ENCODE peak calls at places on chromosome 18, in ten cellular contexts. U, R, A, E, T, K, G, C, I and Y are unnamed samples.
A peak's percentile ranks its signal among the peaks of the same experiment; 100 is the strongest.

GRCh38 chr18:71442830-71443229 is 1101.3 kb downstream of the CBLN2 start:
- ATAC-seq in U (no peak), R (no peak), A (no peak), E (no peak), T (no peak), K (no peak), G (peak; percentile 65), C (no peak), I (no peak), Y (no peak)

GRCh38 chr18:22339913-22340312 is 77.8 kb downstream of the CTAGE1 start:
- ATAC-seq in U (no peak), R (no peak), A (no peak), E (no peak), T (no peak), K (no peak), G (no peak), C (no peak), I (no peak), Y (no peak)

GRCh38 chr18:56445422-56445821 is 193.0 kb downstream of the TXNL1 start:
- ATAC-seq in U (no peak), R (no peak), A (no peak), E (no peak), T (no peak), K (no peak), G (no peak), C (no peak), I (peak; percentile 21), Y (no peak)

GRCh38 chr18:23523429-23524212 is 20.3 kb downstream of the RMC1 start:
- ATAC-seq in U (no peak), R (peak; percentile 6), A (no peak), E (no peak), T (no peak), K (no peak), G (peak; percentile 83), C (no peak), I (peak; percentile 80), Y (no peak)

GRCh38 chr18:38496222-38496810 is 930.7 kb upstream of the CELF4 start:
- ATAC-seq in U (no peak), R (no peak), A (no peak), E (no peak), T (no peak), K (no peak), G (no peak), C (no peak), I (no peak), Y (no peak)

GRCh38 chr18:26579941-26580618 is 31.7 kb upstream of the KCTD1 start:
- ATAC-seq in U (no peak), R (no peak), A (peak; percentile 76), E (no peak), T (no peak), K (no peak), G (peak; percentile 89), C (peak; percentile 35), I (peak; percentile 96), Y (no peak)

GRCh38 chr18:35619468-35619867 is 37.9 kb downstream of the GALNT1 start:
- ATAC-seq in U (peak; percentile 84), R (no peak), A (peak; percentile 14), E (peak; percentile 24), T (no peak), K (peak; percentile 87), G (no peak), C (no peak), I (peak; percentile 40), Y (peak; percentile 68)

GRCh38 chr18:5543036-5543671 is 643 bp downstream of the EPB41L3 start:
- ATAC-seq in U (no peak), R (peak; percentile 35), A (peak; percentile 70), E (peak; percentile 44), T (no peak), K (peak; percentile 47), G (peak; percentile 27), C (peak; percentile 62), I (peak; percentile 48), Y (peak; percentile 43)

GRCh38 chr18:55265916-55266488 is 306.7 kb upstream of the CCDC68 start:
- ATAC-seq in U (no peak), R (no peak), A (peak; percentile 42), E (peak; percentile 31), T (no peak), K (no peak), G (peak; percentile 59), C (no peak), I (no peak), Y (no peak)

GRCh38 chr18:61541673-61542072 is 208.4 kb downstream of the CDH20 start:
- ATAC-seq in U (no peak), R (no peak), A (no peak), E (no peak), T (no peak), K (no peak), G (no peak), C (no peak), I (no peak), Y (no peak)

GRCh38 chr18:26717123-26717522 is 148.4 kb downstream of the AQP4 start:
- ATAC-seq in U (no peak), R (no peak), A (no peak), E (peak; percentile 89), T (no peak), K (no peak), G (no peak), C (no peak), I (no peak), Y (no peak)

GRCh38 chr18:56321470-56321869 is 316.9 kb downstream of the TXNL1 start:
- ATAC-seq in U (peak; percentile 78), R (no peak), A (no peak), E (no peak), T (no peak), K (peak; percentile 88), G (no peak), C (no peak), I (peak; percentile 51), Y (no peak)

GRCh38 chr18:48842259-48843061 is 108.3 kb downstream of the SMAD7 start:
- ATAC-seq in U (peak; percentile 52), R (no peak), A (peak; percentile 84), E (peak; percentile 41), T (peak; percentile 46), K (peak; percentile 85), G (no peak), C (peak; percentile 76), I (peak; percentile 41), Y (peak; percentile 49)

GRCh38 chr18:48843596-48843995 is 107.2 kb downstream of the SMAD7 start:
- ATAC-seq in U (no peak), R (no peak), A (no peak), E (no peak), T (no peak), K (no peak), G (no peak), C (no peak), I (no peak), Y (no peak)

GRCh38 chr18:48844271-48844670 is 106.5 kb downstream of the SMAD7 start:
- ATAC-seq in U (no peak), R (no peak), A (no peak), E (no peak), T (no peak), K (no peak), G (no peak), C (no peak), I (no peak), Y (no peak)

GRCh38 chr18:48841381-48842258 is 109.1 kb downstream of the SMAD7 start:
- ATAC-seq in U (peak; percentile 24), R (peak; percentile 55), A (peak; percentile 35), E (peak; percentile 11), T (no peak), K (peak; percentile 67), G (no peak), C (peak; percentile 19), I (peak; percentile 69), Y (peak; percentile 55)

DNA sequence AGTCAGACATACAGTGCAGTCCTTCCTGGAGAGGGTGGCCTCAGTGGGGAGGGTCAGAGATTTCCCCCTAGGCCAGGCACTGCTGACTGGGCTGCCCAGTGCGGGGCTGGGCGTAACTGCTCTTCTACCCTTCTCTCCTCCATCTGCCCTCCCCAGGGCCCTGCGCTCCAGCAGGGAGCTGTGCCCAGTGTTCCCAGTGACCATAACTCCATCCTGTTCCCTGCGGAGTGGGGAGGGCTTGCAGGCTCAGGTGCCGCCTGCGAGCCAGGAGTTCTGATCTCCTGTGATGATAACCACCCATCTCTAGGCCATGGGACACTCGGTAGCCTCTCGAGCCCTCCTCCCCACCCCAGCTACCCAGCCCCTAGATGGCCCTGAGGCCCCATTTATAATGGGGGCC is 107.6 kb downstream of the SMAD7 start:
- ATAC-seq in U (no peak), R (no peak), A (peak; percentile 10), E (no peak), T (peak; percentile 13), K (peak; percentile 1), G (no peak), C (no peak), I (no peak), Y (no peak)
- H3K4me1 ChIP-seq in U (peaks cover 85% of the 10 kb centered on the region), R (peaks cover 7% of the 10 kb centered on the region), A (peaks cover 6% of the 10 kb centered on the region), E (peaks cover 5% of the 10 kb centered on the region), T (peaks cover 57% of the 10 kb centered on the region), K (peaks cover 28% of the 10 kb centered on the region), G (peaks cover 18% of the 10 kb centered on the region), C (peaks cover 24% of the 10 kb centered on the region), I (peaks cover 67% of the 10 kb centered on the region), Y (peaks cover 13% of the 10 kb centered on the region)

DNA sequence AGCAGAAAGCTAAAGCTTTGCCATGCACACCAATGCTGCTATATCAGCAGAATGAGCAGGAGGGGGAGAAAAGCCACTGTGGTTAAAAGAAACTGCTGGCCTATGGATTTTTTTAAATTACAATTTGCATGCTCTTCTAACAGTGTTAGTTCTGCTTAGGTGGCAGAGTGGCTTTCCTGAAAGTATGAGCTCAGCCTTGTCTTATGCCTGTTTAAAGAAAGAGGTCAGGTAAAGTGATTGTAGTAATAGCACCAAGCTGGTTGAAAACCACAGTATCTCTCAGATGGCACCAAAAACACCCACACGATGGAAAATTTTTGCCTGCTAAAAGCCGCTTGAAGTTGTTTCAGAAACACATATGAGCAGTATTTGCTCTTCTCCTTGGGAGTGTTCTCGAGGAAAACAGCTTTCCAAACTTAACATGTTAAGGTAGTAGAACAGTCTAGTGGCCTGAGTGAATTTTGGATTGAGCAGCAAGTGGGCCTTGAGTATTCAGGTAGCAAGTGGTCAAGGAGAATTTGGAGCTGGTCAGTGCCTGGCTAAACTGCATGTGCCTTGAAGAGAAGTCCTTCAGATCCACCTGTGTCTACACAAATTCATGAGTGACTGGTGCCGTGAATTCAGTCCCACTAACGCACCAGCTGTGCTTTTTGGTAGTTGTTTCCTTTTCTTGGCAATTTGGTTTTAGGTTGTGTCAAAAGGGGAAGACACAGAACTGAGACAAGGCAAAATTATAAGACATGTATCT is 19.6 kb upstream of the NDUFV2 start:
- ATAC-seq in U (no peak), R (no peak), A (peak; percentile 70), E (no peak), T (no peak), K (no peak), G (no peak), C (no peak), I (peak; percentile 75), Y (no peak)
- H3K4me1 ChIP-seq in U (no peaks in the 10 kb centered on the region), R (peaks cover 38% of the 10 kb centered on the region), A (no peaks in the 10 kb centered on the region), E (no peaks in the 10 kb centered on the region), T (no peaks in the 10 kb centered on the region), K (no peaks in the 10 kb centered on the region), G (peaks cover 4% of the 10 kb centered on the region), C (no peaks in the 10 kb centered on the region), I (peaks cover 29% of the 10 kb centered on the region), Y (peaks cover 14% of the 10 kb centered on the region)

GRCh38 chr18:2963048-2963447 is 49.9 kb downstream of the LPIN2 start:
- ATAC-seq in U (no peak), R (no peak), A (no peak), E (no peak), T (no peak), K (no peak), G (no peak), C (no peak), I (no peak), Y (no peak)
- H3K4me1 ChIP-seq in U (peaks cover 64% of the 10 kb centered on the region), R (peaks cover 73% of the 10 kb centered on the region), A (peaks cover 4% of the 10 kb centered on the region), E (peaks cover 10% of the 10 kb centered on the region), T (peaks cover 33% of the 10 kb centered on the region), K (peaks cover 5% of the 10 kb centered on the region), G (no peaks in the 10 kb centered on the region), C (peaks cover 20% of the 10 kb centered on the region), I (peaks cover 61% of the 10 kb centered on the region), Y (peaks cover 9% of the 10 kb centered on the region)

GRCh38 chr18:58897994-58898393 is 33.3 kb downstream of the ZNF532 start:
- ATAC-seq in U (no peak), R (no peak), A (no peak), E (no peak), T (no peak), K (no peak), G (no peak), C (no peak), I (no peak), Y (no peak)
- H3K4me1 ChIP-seq in U (peaks cover 68% of the 10 kb centered on the region), R (no peaks in the 10 kb centered on the region), A (no peaks in the 10 kb centered on the region), E (peaks cover 54% of the 10 kb centered on the region), T (no peaks in the 10 kb centered on the region), K (peaks cover 9% of the 10 kb centered on the region), G (peaks cover 12% of the 10 kb centered on the region), C (no peaks in the 10 kb centered on the region), I (peaks cover 28% of the 10 kb centered on the region), Y (no peaks in the 10 kb centered on the region)